ENCODE peak calls at places on chromosome 1, in eight cellular contexts. S is effector CD4-positive, alpha-beta T cell; H is left cardiac atrium; A is coronary artery; C is GM04503; Y is neural crest cell; U is osteocyte; W is ACHN. T is an unnamed sample.

GRCh38 chr1:1907098-1907736 is 7.8 kb upstream of the CALML6 start:
- DNase-seq in C (no peak), U (peak), H (no peak), W (no peak), Y (no peak), S (no peak), A (no peak), T (peak)

GRCh38 chr1:228416217-228416971 is at the start of gene TRIM17:
- DNase-seq in A (no peak), H (no peak), C (no peak), W (peak), U (no peak), S (peak), Y (peak), T (peak)

GRCh38 chr1:202241376-202242079 is 47.9 kb downstream of the LGR6 start:
- DNase-seq in U (no peak), W (peak), H (no peak), Y (no peak), A (peak), S (no peak), C (no peak), T (no peak)

GRCh38 chr1:246110343-246111219 is 396.5 kb downstream of the SMYD3 start:
- DNase-seq in W (no peak), A (no peak), Y (no peak), S (no peak), C (no peak), H (no peak), U (no peak), T (no peak)

GRCh38 chr1:29651684-29652665 is 415.7 kb downstream of the PTPRU start:
- DNase-seq in A (peak), W (no peak), Y (no peak), S (no peak), H (no peak), U (peak), C (no peak), T (peak)

GRCh38 chr1:95018602-95019369 is 54.0 kb downstream of the ALG14 start:
- DNase-seq in W (peak), C (no peak), H (no peak), U (no peak), S (no peak), A (no peak), Y (no peak), T (no peak)

GRCh38 chr1:94674876-94675275 is 133.3 kb upstream of the F3 start:
- DNase-seq in S (no peak), U (no peak), Y (no peak), A (no peak), C (no peak), W (no peak), H (no peak), T (no peak)

GRCh38 chr1:106620521-106620954 is 435.9 kb upstream of the PRMT6 start:
- DNase-seq in C (peak), S (no peak), W (peak), H (no peak), Y (no peak), A (no peak), U (no peak), T (no peak)

GRCh38 chr1:100445565-100445964 is 92.4 kb upstream of the GPR88 start:
- DNase-seq in H (no peak), A (no peak), C (no peak), U (no peak), W (no peak), S (peak), Y (no peak), T (no peak)